ENCODE peak calls at places on chromosomes 7 and 10, in seven cellular contexts. M is SK-N-SH, L is HepG2, X is K562, Y is HCT116, G is H1, S is GM12878. O is an unnamed sample.

GRCh38 chr7:43584200-43584586 is 1.3 kb downstream of the STK17A start:
- DNase-seq in S (no peak), G (no peak), L (peak; percentile 79), M (no peak), Y (no peak), X (no peak), O (no peak)

GRCh38 chr7:41832936-41833335 is 130.0 kb upstream of the INHBA start:
- DNase-seq in X (no peak), L (no peak), Y (no peak), G (no peak), S (no peak), M (no peak), O (no peak)

GRCh38 chr7:70392282-70392681 is 739.7 kb upstream of the GALNT17 start:
- DNase-seq in Y (no peak), X (no peak), M (no peak), G (no peak), S (no peak), L (no peak), O (no peak)

GRCh38 chr10:10500941-10501340 is 516.7 kb upstream of the CELF2 start:
- DNase-seq in Y (no peak), S (no peak), M (no peak), X (no peak), G (no peak), L (no peak), O (no peak)

GRCh38 chr7:105693576-105693975 is 112.3 kb upstream of the EFCAB10 start:
- DNase-seq in S (no peak), L (no peak), G (no peak), Y (no peak), X (no peak), M (no peak), O (no peak)

GRCh38 chr10:84605802-84606201 is 277.4 kb downstream of the CCSER2 start:
- DNase-seq in G (no peak), L (no peak), X (no peak), Y (no peak), M (no peak), S (no peak), O (no peak)

GRCh38 chr10:11036424-11037011 is 18.8 kb downstream of the CELF2 start:
- DNase-seq in G (no peak), S (no peak), M (peak; percentile 55), Y (no peak), L (peak; percentile 11), X (peak; percentile 29), O (peak; percentile 53)

GRCh38 chr10:29841724-29842649 is 207.2 kb upstream of the SVIL start:
- DNase-seq in G (peak; percentile 50), L (peak; percentile 56), Y (no peak), X (no peak), M (peak; percentile 77), S (no peak), O (peak; percentile 90)

GRCh38 chr7:25260862-25261454 is 32.7 kb upstream of the NPVF start:
- DNase-seq in S (no peak), M (no peak), Y (no peak), X (no peak), L (no peak), G (no peak), O (no peak)

GRCh38 chr7:7569113-7569527 is 2.4 kb downstream of the MIOS start:
- DNase-seq in G (no peak), L (no peak), M (no peak), S (peak; percentile 53), Y (no peak), X (no peak), O (no peak)

GRCh38 chr10:33229252-33229943 is 105.1 kb downstream of the NRP1 start:
- DNase-seq in L (no peak), G (no peak), Y (no peak), S (no peak), M (no peak), X (no peak), O (no peak)

GRCh38 chr10:10891437-10891836 is 126.2 kb upstream of the CELF2 start:
- DNase-seq in X (no peak), L (no peak), Y (no peak), G (no peak), S (no peak), M (no peak), O (no peak)

GRCh38 chr7:123823898-123824753 is 20.8 kb upstream of the HYAL4 start:
- DNase-seq in L (no peak), Y (no peak), S (peak; percentile 42), G (no peak), M (no peak), X (no peak), O (no peak)

GRCh38 chr7:89958525-89959068 is 195.7 kb upstream of the STEAP1 start:
- DNase-seq in Y (no peak), L (no peak), X (no peak), M (no peak), G (no peak), S (no peak), O (no peak)

GRCh38 chr10:86632009-86632800 is 22.1 kb upstream of the OPN4 start:
- DNase-seq in L (no peak), X (peak; percentile 9), Y (no peak), S (no peak), G (peak; percentile 87), M (no peak), O (peak; percentile 13)

GRCh38 chr7:141992688-141993087 is 3.0 kb upstream of the MGAM start:
- DNase-seq in Y (no peak), S (no peak), L (no peak), X (no peak), M (no peak), G (no peak), O (no peak)

GRCh38 chr7:141989996-141990395 is 5.7 kb upstream of the MGAM start:
- DNase-seq in X (no peak), M (no peak), G (no peak), L (no peak), Y (no peak), S (no peak), O (no peak)

GRCh38 chr7:141993354-141993753 is 2.3 kb upstream of the MGAM start:
- DNase-seq in L (no peak), M (no peak), S (no peak), X (no peak), G (no peak), Y (no peak), O (no peak)

GRCh38 chr7:141991144-141991543 is 4.5 kb upstream of the MGAM start:
- DNase-seq in S (no peak), M (no peak), L (no peak), G (no peak), X (no peak), Y (no peak), O (no peak)

DNA sequence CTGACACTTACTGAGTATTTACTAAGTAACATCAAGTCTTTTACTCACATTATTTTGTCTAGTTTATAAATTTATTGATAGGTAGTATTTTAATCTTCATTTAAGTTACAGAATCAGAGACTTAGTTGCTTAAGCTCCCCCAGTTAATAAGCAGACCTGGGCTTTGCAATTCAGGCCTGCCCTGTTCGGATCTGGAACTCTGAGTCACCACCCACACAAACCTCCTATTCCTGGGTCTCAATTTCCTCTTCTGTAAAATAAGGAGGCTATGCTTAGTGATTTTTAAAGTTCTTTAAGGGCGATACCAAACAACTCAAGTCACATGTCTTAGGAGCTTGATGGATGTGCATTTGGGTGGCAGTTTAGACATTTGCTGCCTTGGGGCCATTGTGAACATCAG is 3.5 kb upstream of the MGAM start:
- DNase-seq in X (no peak), M (no peak), L (no peak), G (no peak), Y (no peak), S (no peak), O (no peak)
- TF ChIP-seq JUND in X (no peak), M (no peak), L (no peak), G (no peak), Y (no peak), S (no peak), O (no peak)

GRCh38 chr7:13098161-13098560 is 410.7 kb downstream of the ARL4A start:
- DNase-seq in X (no peak), S (no peak), L (no peak), M (no peak), Y (no peak), G (no peak), O (no peak)
- TF ChIP-seq JUND in X (no peak), S (no peak), L (no peak), M (no peak), Y (no peak), G (no peak), O (no peak)

DNA sequence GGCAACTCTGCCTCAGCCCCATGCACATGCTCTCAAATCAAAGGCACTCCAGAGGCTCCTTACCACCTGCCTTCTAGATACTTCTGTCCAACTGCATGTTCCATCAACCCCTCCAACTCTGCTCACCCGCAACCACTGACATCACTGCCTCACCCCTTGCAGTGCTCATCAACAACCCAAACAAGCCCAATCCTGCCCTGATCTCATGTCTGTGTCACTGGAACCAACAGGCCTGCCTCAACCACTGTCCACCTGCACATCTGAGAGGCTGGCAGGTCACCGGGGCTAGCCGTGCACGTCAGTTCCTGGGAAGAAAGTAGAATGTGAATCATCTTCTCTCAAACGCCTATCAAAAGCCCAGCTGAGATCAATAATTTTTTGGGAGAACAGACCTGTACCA is 33.3 kb downstream of the CTBP2 start:
- DNase-seq in M (no peak), L (no peak), Y (no peak), X (no peak), G (no peak), S (no peak), O (no peak)
- TF ChIP-seq JUND in M (no peak), L (no peak), Y (no peak), X (no peak), G (no peak), S (no peak), O (no peak)

DNA sequence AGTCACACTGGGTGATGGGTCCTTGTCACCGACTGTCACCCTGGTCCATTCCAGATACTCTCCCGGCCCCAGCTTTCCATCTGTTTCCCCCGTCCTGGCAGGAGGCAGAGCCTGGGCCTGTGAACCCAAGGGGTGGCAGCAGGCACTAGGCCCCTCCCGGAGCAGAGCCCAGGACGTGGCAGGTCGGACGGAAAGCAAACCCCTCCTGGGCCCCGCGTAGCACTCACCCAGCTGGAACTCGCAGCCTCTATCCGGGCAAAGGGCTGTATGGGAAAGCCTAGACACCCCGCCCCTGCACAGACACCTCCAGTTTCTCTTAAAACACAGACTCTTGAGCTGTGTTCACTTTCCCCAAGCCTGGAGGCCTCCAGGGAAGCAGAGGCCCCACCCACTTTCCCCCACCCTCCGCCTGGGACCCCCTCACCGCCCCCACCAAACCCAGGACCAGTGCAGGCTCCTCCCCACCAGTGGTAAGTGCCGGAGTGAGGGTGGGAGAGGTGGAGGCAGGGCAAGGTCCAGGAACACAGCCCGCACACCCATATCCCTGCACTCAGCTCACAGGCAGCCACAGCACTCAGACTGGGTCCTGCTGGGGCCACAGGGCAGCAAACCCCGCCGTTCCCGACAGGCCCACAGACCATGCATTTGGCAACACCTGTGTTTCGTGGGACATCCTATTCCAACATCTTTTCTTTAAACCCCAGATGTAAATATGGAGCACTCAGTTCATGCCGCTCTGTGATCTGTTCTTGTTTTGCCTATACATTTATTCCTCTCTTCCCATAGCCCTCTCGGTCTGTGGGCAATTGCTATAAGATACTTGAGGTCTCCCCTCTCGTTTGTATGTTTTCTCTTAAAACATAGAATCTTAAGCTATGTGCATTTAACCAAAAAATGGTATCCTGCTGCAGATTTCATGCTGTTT is 98.2 kb upstream of the PDGFA start:
- DNase-seq in X (no peak), G (no peak), Y (no peak), S (no peak), M (no peak), L (peak; percentile 54), O (no peak)
- TF ChIP-seq JUND in X (no peak), G (no peak), Y (no peak), S (no peak), M (no peak), L (no peak), O (no peak)

O was measured in T47D.